ENCODE peak calls at places on chromosome 19, in five cellular contexts. U is cardiac fibroblast, J is lower lobe of right lung, G is prostate gland, S is NB4. B is an unnamed sample.

GRCh38 chr19:43809762-43810696 is 7.8 kb upstream of the LYPD5 start:
- DNase-seq in U (peak; percentile 83), J (no peak), G (peak; percentile 24), S (peak; percentile 60), B (peak; percentile 85)

GRCh38 chr19:27909185-27909840 is 1303.6 kb downstream of the UQCRFS1 start:
- DNase-seq in U (no peak), J (no peak), G (no peak), S (no peak), B (no peak)

GRCh38 chr19:5458420-5458819 is 3.2 kb downstream of the ZNRF4 start:
- DNase-seq in U (no peak), J (no peak), G (no peak), S (no peak), B (no peak)

GRCh38 chr19:6528544-6529121 is 2.2 kb upstream of the TNFSF9 start:
- DNase-seq in U (peak; percentile 16), J (peak; percentile 57), G (no peak), S (peak; percentile 84), B (no peak)

GRCh38 chr19:22256856-22257255 is 29.4 kb upstream of the ZNF729 start:
- DNase-seq in U (no peak), J (no peak), G (no peak), S (no peak), B (no peak)

GRCh38 chr19:10471909-10472308 is 31.2 kb downstream of the KEAP1 start:
- DNase-seq in U (peak; percentile 65), J (no peak), G (no peak), S (peak; percentile 83), B (peak; percentile 71)

GRCh38 chr19:22610121-22610520 is 24.0 kb upstream of the ZNF492 start:
- DNase-seq in U (no peak), J (no peak), G (no peak), S (no peak), B (no peak)

GRCh38 chr19:41225238-41226052 is 6.4 kb downstream of the AXL start:
- DNase-seq in U (peak; percentile 100), J (no peak), G (peak; percentile 36), S (peak; percentile 85), B (peak; percentile 96)

GRCh38 chr19:7862413-7862951 is 11.7 kb downstream of the PRR36 start:
- DNase-seq in U (peak; percentile 26), J (peak; percentile 80), G (peak; percentile 70), S (peak; percentile 46), B (peak; percentile 72)

GRCh38 chr19:48158210-48158790 is 11.8 kb downstream of the LIG1 start:
- DNase-seq in U (no peak), J (no peak), G (no peak), S (no peak), B (no peak)

GRCh38 chr19:38392707-38393308 is 4.3 kb downstream of the SPRED3 start:
- DNase-seq in U (peak; percentile 53), J (no peak), G (no peak), S (no peak), B (peak; percentile 41)

DNA sequence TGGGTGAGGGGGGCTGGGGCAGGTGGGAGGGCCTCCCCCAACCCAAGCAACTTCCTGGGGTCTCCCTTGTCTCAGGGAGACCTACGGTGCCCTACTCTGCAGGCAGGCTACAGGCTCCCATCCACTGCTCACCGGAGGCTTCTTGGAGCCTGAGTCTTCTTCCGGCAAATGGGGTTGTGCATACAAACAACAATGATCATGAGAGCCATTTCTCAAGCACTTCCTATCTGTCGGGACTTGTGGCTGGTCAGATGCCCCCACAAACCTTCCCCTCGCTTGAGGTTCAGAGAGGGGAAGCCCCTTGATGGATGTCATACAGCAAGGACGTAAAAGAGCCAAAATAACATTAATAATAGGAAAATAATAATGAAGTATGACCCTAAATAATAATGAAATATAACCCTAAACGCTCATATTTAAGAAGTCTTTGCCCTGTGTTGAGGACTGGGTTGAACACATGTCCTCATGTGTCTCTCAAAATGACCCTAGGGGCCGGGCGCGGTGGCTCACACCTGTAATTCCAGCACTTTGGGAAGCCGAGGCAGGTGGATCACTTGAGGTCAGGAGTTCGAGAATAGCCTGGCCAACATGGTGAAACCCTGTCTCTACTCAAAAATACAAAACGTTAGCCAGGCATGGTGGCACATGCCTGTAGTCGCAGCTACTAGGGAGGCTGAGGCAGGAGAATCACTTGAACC is 727 bp downstream of the CD37 start:
- DNase-seq in U (no peak), J (no peak), G (no peak), S (no peak), B (no peak)
- H3K4me3 ChIP-seq in U (no peak overlapping the region), J (peak overlapping the region; percentile 44), G (no peak overlapping the region), S (no peak overlapping the region), B (no peak overlapping the region)

GRCh38 chr19:15787611-15788155 is at the start of gene OR10H5:
- DNase-seq in U (no peak), J (no peak), G (no peak), S (no peak), B (no peak)

GRCh38 chr19:15788594-15789270 is 1.3 kb downstream of the OR10H5 start:
- DNase-seq in U (no peak), J (no peak), G (no peak), S (no peak), B (no peak)

GRCh38 chr19:15790096-15790495 is 2.6 kb downstream of the OR10H5 start:
- DNase-seq in U (no peak), J (no peak), G (no peak), S (no peak), B (no peak)
- H3K4me3 ChIP-seq in U (no peak overlapping the region), J (no peak overlapping the region), G (no peak overlapping the region), S (no peak overlapping the region), B (no peak overlapping the region)

DNA sequence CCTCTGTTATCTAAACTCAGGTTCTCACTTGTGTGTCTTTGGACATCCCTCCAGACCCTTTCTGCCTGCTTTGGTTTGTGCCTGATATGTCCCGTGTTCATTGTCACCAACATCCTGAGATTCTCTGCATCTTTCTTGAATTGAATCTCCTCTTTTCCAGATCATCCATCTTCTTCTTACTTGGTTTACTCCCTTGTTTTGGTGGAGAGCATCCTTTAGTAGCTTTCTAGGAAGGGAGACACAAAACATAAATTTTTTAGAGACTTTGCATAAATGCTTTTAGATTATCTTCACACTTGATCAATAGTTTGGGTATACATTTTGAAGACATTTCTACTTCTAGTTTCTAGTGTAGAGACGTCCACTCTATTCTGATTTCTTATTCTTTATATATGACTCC is 61.7 kb downstream of the TDRD12 start:
- DNase-seq in U (no peak), J (no peak), G (no peak), S (no peak), B (no peak)
- H3K4me3 ChIP-seq in U (no peak overlapping the region), J (no peak overlapping the region), G (no peak overlapping the region), S (no peak overlapping the region), B (no peak overlapping the region)

GRCh38 chr19:3745363-3746045 is 16.0 kb downstream of the APBA3 start:
- DNase-seq in U (no peak), J (no peak), G (no peak), S (no peak), B (no peak)
- H3K4me3 ChIP-seq in U (no peak overlapping the region), J (no peak overlapping the region), G (no peak overlapping the region), S (no peak overlapping the region), B (no peak overlapping the region)

GRCh38 chr19:4393947-4394590 is 6.3 kb downstream of the SH3GL1 start:
- DNase-seq in U (no peak), J (no peak), G (no peak), S (no peak), B (no peak)
- H3K4me3 ChIP-seq in U (no peak overlapping the region), J (no peak overlapping the region), G (no peak overlapping the region), S (no peak overlapping the region), B (no peak overlapping the region)

DNA sequence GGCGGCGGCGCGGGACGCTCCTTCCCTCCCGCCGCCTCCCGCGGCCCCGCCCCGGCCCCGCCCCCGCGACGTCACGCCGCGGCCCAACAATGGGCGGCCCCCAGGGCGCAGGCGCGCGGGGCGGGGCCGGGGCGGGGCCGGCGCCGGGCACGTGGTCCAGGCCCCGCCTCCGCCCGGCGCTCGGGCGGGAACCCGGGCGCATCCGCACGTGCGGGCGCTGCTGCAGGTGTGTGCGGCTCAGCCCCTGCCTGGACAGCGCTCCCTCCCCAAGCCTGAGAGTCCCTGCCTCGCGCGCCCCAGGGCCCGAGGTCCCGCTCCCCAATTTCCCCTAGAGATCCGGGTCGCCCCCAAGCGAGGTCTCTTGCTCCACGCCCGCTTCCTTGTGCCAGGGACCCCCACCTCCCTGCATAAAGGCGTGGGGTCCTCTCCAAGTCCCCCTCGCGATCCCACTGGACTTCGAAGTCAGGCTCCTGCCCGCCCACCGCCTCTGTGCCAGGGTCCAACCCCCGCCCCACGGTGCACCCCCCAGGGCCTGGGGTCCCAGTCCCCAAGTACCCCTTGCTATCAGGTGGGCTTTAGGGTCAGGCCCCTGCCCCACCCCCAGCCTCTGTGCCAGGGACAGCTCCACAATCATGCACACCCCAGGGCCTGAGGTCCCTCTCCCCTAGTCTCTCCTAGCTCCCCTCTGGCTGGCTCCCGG is at the start of gene MEX3D:
- DNase-seq in U (peak; percentile 65), J (peak; percentile 79), G (peak; percentile 68), S (peak; percentile 63), B (peak; percentile 61)
- H3K4me3 ChIP-seq in U (peak within 1 kb of the TSS; percentile 75), J (peak within 1 kb of the TSS; percentile 73), G (peak within 1 kb of the TSS; percentile 65), S (no peak within 1 kb of the TSS), B (peak within 1 kb of the TSS; percentile 75)

GRCh38 chr19:1529430-1529816 is 5.5 kb downstream of the PLK5 start:
- DNase-seq in U (no peak), J (no peak), G (no peak), S (no peak), B (no peak)
- H3K4me3 ChIP-seq in U (no peak overlapping the region), J (no peak overlapping the region), G (no peak overlapping the region), S (no peak overlapping the region), B (no peak overlapping the region)

DNA sequence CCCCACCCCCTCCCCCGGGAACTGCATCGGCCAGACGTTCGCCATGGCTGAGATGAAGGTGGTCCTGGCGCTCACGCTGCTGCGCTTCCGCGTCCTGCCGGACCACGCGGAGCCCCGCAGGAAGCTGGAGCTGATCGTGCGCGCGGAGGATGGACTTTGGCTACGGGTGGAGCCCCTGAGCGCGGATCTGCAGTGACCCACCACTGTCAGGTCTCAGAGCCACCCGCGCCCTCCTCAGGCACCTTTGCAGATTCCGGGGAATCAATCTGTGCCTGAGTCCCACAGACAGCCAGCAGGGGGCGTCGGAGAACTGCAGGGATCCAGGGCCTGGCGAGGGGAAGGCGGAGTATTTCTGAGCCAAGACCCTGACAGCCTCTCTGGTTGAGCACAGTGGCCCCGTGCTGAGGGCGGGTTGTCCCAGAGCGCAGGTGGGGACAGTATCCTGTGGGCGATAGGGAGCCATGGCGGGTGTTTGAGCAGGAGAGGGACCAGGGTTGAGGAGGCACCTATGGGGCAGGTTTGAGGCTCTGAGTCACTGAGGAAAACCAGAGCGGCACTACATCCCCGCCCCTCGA is 30.4 kb upstream of the CYP4F8 start:
- DNase-seq in U (peak; percentile 60), J (peak; percentile 88), G (peak; percentile 72), S (peak; percentile 85), B (peak; percentile 67)
- H3K4me3 ChIP-seq in U (no peak overlapping the region), J (no peak overlapping the region), G (no peak overlapping the region), S (no peak overlapping the region), B (no peak overlapping the region)

GRCh38 chr19:12140545-12141404 is 625 bp upstream of the ZNF20 start:
- DNase-seq in U (peak; percentile 90), J (peak; percentile 91), G (peak; percentile 87), S (peak; percentile 89), B (peak; percentile 90)
- H3K4me3 ChIP-seq in U (peak overlapping the region; percentile 77), J (peak overlapping the region; percentile 97), G (peak overlapping the region; percentile 67), S (peak overlapping the region; percentile 66), B (peak overlapping the region; percentile 90)

DNA sequence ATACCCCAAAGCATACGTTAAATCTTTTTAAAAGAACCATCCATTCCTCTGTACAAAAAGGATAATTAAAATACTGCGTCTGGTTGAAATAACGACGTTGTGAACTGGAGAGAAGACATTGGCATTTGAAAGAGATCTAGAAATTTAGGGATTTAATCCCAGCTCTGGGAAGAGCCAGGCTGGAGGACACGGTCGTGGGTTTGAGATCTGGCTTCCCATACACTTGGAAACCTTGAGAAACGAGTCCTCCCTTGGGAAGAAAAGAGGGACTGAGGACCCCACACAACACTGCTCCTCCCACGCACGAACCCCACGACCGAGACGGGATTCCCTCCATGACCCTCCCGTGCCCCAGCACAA is 625 bp downstream of the ZNF709 start:
- DNase-seq in U (peak; percentile 27), J (no peak), G (no peak), S (no peak), B (peak; percentile 7)
- H3K4me3 ChIP-seq in U (peak overlapping the region; percentile 93), J (peak overlapping the region; percentile 99), G (peak overlapping the region; percentile 86), S (peak overlapping the region; percentile 86), B (peak overlapping the region; percentile 80)